ENCODE peak calls at places on chromosome 14, in five cellular contexts. H is left ventricle myocardium inferior, G is neural crest cell, M is uterus, S is esophagus squamous epithelium. Z is an unnamed sample.

GRCh38 chr14:92647499-92648279 is 100.7 kb downstream of the LGMN start:
- DNase-seq in S (no peak), G (no peak), H (no peak), M (no peak), Z (no peak)

GRCh38 chr14:59214702-59215302 is 26.3 kb downstream of the DAAM1 start:
- DNase-seq in S (no peak), H (no peak), M (no peak), G (no peak), Z (no peak)

GRCh38 chr14:25034803-25035681 is 14.9 kb downstream of the STXBP6 start:
- DNase-seq in H (no peak), G (no peak), M (no peak), S (no peak), Z (no peak)

GRCh38 chr14:70422538-70422937 is 5.6 kb upstream of the SYNJ2BP start:
- DNase-seq in S (no peak), H (no peak), G (no peak), M (no peak), Z (no peak)

GRCh38 chr14:88791629-88792571 is 853 bp downstream of the EML5 start:
- DNase-seq in H (no peak), G (peak; percentile 16), S (no peak), M (peak; percentile 17), Z (peak; percentile 5)

GRCh38 chr14:41404121-41404520 is 202.6 kb upstream of the LRFN5 start:
- DNase-seq in M (no peak), G (no peak), H (no peak), S (no peak), Z (no peak)

GRCh38 chr14:98371141-98371540 is 900.9 kb downstream of the BCL11B start:
- DNase-seq in G (no peak), H (no peak), M (no peak), S (no peak), Z (no peak)

GRCh38 chr14:103519043-103519836 is 3.4 kb downstream of the CKB start:
- DNase-seq in G (no peak), H (peak; percentile 19), S (no peak), M (peak; percentile 40), Z (no peak)

GRCh38 chr14:24777678-24778077 is 143.7 kb upstream of the GZMB start:
- DNase-seq in G (no peak), S (no peak), M (no peak), H (no peak), Z (no peak)

GRCh38 chr14:89382487-89383170 is 34.4 kb downstream of the FOXN3 start:
- DNase-seq in M (no peak), H (no peak), G (no peak), S (no peak), Z (no peak)

GRCh38 chr14:75335588-75335987 is 57.0 kb downstream of the FOS start:
- DNase-seq in G (no peak), H (no peak), S (no peak), M (no peak), Z (no peak)

GRCh38 chr14:105168496-105168978 is at the start of gene JAG2:
- DNase-seq in S (no peak), G (no peak), H (peak; percentile 67), M (no peak), Z (peak; percentile 61)

GRCh38 chr14:61003571-61003970 is 22.5 kb downstream of the SLC38A6 start:
- DNase-seq in S (no peak), M (no peak), H (no peak), G (no peak), Z (no peak)

GRCh38 chr14:61894452-61895077 is 132.3 kb downstream of the SNAPC1 start:
- DNase-seq in S (no peak), M (no peak), H (peak; percentile 44), G (peak; percentile 71), Z (peak; percentile 71)

GRCh38 chr14:67077914-67078313 is 111.3 kb upstream of the GARIN2 start:
- DNase-seq in H (no peak), S (no peak), G (no peak), M (no peak), Z (no peak)

GRCh38 chr14:42893183-42893582 is 1286.5 kb downstream of the LRFN5 start:
- DNase-seq in S (no peak), G (no peak), M (no peak), H (no peak), Z (no peak)

GRCh38 chr14:54589076-54589475 is 22.1 kb downstream of the SAMD4A start:
- DNase-seq in M (no peak), G (no peak), H (no peak), S (no peak), Z (no peak)

GRCh38 chr14:75911883-75912282 is 69.9 kb downstream of the TGFB3 start:
- DNase-seq in H (no peak), G (peak; percentile 35), S (no peak), M (no peak), Z (peak; percentile 44)

GRCh38 chr14:78232666-78233065 is 62.5 kb downstream of the NRXN3 start:
- DNase-seq in H (no peak), G (no peak), S (no peak), M (no peak), Z (no peak)

GRCh38 chr14:95915326-95915725 is 38.7 kb downstream of the TUNAR start:
- DNase-seq in S (no peak), H (no peak), G (no peak), M (no peak), Z (no peak)

GRCh38 chr14:26444745-26445144 is 153.1 kb downstream of the NOVA1 start:
- DNase-seq in G (peak; percentile 24), S (no peak), H (no peak), M (no peak), Z (peak; percentile 29)

GRCh38 chr14:94000986-94001385 is 3.9 kb downstream of the CCDC197 start:
- DNase-seq in H (no peak), S (no peak), G (no peak), M (no peak), Z (no peak)

GRCh38 chr14:39268393-39268792 is 34.7 kb downstream of the MIA2 start:
- DNase-seq in H (no peak), G (no peak), S (no peak), M (no peak), Z (no peak)

GRCh38 chr14:98931911-98932310 is 340.1 kb downstream of the BCL11B start:
- DNase-seq in H (no peak), G (no peak), M (no peak), S (no peak), Z (no peak)

GRCh38 chr14:93643676-93644075 is 144.6 kb downstream of the PRIMA1 start:
- DNase-seq in H (no peak), S (no peak), M (no peak), G (no peak), Z (no peak)

GRCh38 chr14:67131691-67132090 is 57.5 kb upstream of the GARIN2 start:
- DNase-seq in H (no peak), G (no peak), M (no peak), S (no peak), Z (no peak)

GRCh38 chr14:73785336-73785833 is 66.2 kb upstream of the PTGR2 start:
- DNase-seq in M (peak; percentile 66), S (no peak), G (no peak), H (no peak), Z (peak; percentile 33)

GRCh38 chr14:57179273-57179672 is 89.4 kb downstream of the EXOC5 start:
- DNase-seq in M (no peak), G (no peak), S (no peak), H (no peak), Z (no peak)

GRCh38 chr14:89260898-89261297 is 156.1 kb downstream of the FOXN3 start:
- DNase-seq in S (no peak), H (no peak), M (no peak), G (no peak), Z (no peak)

GRCh38 chr14:90580381-90581335 is 183.8 kb downstream of the CALM1 start:
- DNase-seq in G (no peak), H (no peak), S (no peak), M (no peak), Z (no peak)

GRCh38 chr14:99035712-99036593 is 236.0 kb downstream of the BCL11B start:
- DNase-seq in G (no peak), H (peak; percentile 81), M (peak; percentile 74), S (peak; percentile 25), Z (peak; percentile 38)

GRCh38 chr14:93269341-93270068 is 62.4 kb downstream of the UBR7 start:
- DNase-seq in M (no peak), H (no peak), S (no peak), G (no peak), Z (no peak)

GRCh38 chr14:103522649-103523582 is at the start of gene CKB:
- DNase-seq in H (peak; percentile 75), G (peak; percentile 76), M (peak; percentile 71), S (no peak), Z (no peak)

GRCh38 chr14:24334431-24335271 is at the start of gene ADCY4:
- DNase-seq in G (no peak), S (no peak), M (peak; percentile 46), H (peak; percentile 68), Z (peak; percentile 51)

GRCh38 chr14:102726191-102726949 is 50.9 kb upstream of the TRAF3 start:
- DNase-seq in H (no peak), G (no peak), M (no peak), S (no peak), Z (no peak)

GRCh38 chr14:37591311-37591940 is 3.6 kb downstream of the FOXA1 start:
- DNase-seq in G (no peak), M (no peak), S (no peak), H (no peak), Z (peak; percentile 50)
- TF ChIP-seq CTCF in G (peak; percentile 29), M (no peak), S (peak; percentile 14), H (no peak), Z (peak; percentile 22)

DNA sequence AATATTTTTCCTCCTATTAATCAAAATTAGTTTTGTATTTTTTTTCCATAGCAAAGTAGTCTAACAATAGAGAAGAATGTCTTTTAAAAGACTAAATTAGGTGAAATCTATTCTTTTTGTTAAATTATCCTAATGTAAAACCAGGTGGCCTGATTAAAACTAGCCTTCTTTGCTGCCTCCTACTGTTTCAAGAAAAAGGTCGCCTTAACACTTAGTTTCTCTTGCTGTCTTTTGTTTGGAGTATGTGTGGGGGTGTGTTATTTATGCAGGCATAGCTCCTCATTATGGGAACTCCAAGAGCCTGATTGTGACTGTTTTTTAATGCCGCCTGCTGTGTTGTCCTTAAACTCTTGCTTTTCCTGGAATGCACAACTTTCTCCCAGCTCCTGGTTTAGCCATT is 855.3 kb downstream of the DIO2 start:
- DNase-seq in G (no peak), M (no peak), H (no peak), S (no peak), Z (no peak)
- TF ChIP-seq CTCF in G (no peak), M (no peak), H (no peak), S (no peak), Z (no peak)

DNA sequence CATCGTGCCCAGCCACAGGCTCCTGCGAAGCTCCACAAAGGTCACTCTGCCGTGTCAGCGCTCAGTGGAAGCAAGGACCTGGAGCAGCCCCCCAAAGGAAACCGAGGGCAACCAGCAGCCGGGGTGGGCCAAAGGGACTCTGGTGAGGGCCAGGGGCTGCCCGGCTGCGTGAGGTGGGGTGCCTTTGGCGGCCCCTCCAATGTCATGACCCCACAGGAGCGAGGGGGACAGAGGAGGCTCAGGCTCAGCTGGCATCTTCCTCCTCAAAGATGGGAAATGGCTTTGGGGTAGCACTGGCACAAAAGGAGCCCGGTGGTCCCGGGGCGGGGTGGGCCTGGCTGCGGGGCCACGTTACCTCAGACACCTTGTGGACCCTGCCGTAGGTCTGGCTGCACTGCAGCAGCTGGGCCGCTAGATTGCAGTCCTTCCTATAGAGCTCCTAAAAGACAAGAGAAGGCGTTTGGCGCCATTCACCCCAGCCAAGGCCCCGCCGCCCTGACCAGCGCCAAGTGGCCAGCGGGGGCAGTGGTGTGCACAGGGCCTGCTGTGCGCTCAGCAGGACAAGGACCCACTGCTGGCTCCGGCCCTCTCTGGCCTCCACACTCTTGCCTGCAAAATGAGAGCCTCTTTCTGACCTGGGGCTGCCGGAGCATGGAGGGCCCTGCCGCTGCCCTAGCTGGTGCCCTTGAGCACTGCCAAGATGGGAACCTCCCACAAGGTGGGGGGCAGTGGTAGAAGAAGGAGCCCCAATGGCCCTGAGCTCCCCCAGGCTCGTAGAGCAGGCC is 46.9 kb downstream of the BEGAIN start:
- DNase-seq in S (no peak), H (peak; percentile 11), G (peak; percentile 42), M (peak; percentile 11), Z (peak; percentile 75)
- TF ChIP-seq CTCF in S (no peak), H (peak; percentile 18), G (peak; percentile 52), M (no peak), Z (peak; percentile 46)

GRCh38 chr14:77151918-77152588 is 10.5 kb upstream of the ZDHHC22 start:
- DNase-seq in S (no peak), G (no peak), H (no peak), M (no peak), Z (no peak)
- TF ChIP-seq CTCF in S (peak; percentile 13), G (no peak), H (peak; percentile 30), M (no peak), Z (peak; percentile 17)

Z was measured in endothelial cell.